ENCODE peak calls at places on chromosomes 1 and 21, in eight cellular contexts. One of them, this sample, is unnamed.

GRCh38 chr1:173016409-173016808 is 34.3 kb downstream of the TNFSF18 start:
- DNase-seq in GM23248: no peak
- DNase-seq in esophagus squamous epithelium: no peak
- DNase-seq in A549: no peak
- DNase-seq in BJ: no peak
- DNase-seq in fibroblast of pulmonary artery: no peak
- DNase-seq in CD8-positive, alpha-beta T cell: no peak
- DNase-seq in foreskin fibroblast: no peak
- DNase-seq in this sample: no peak

GRCh38 chr1:232678185-232678886 is 48.4 kb upstream of the SIPA1L2 start:
- DNase-seq in esophagus squamous epithelium: no peak
- DNase-seq in BJ: no peak
- DNase-seq in foreskin fibroblast: no peak
- DNase-seq in A549: peak
- DNase-seq in CD8-positive, alpha-beta T cell: no peak
- DNase-seq in GM23248: no peak
- DNase-seq in fibroblast of pulmonary artery: no peak
- DNase-seq in this sample: peak

GRCh38 chr1:109927908-109928307 is 17.3 kb downstream of the CSF1 start:
- DNase-seq in esophagus squamous epithelium: no peak
- DNase-seq in fibroblast of pulmonary artery: peak
- DNase-seq in A549: peak
- DNase-seq in foreskin fibroblast: peak
- DNase-seq in CD8-positive, alpha-beta T cell: no peak
- DNase-seq in GM23248: peak
- DNase-seq in BJ: no peak
- DNase-seq in this sample: no peak

GRCh38 chr1:145926706-145927072 is 595 bp downstream of the RBM8A start:
- DNase-seq in CD8-positive, alpha-beta T cell: peak
- DNase-seq in fibroblast of pulmonary artery: no peak
- DNase-seq in BJ: no peak
- DNase-seq in A549: no peak
- DNase-seq in GM23248: peak
- DNase-seq in esophagus squamous epithelium: no peak
- DNase-seq in foreskin fibroblast: no peak
- DNase-seq in this sample: no peak

GRCh38 chr1:94622757-94623156 is 81.2 kb upstream of the F3 start:
- DNase-seq in A549: peak
- DNase-seq in foreskin fibroblast: peak
- DNase-seq in esophagus squamous epithelium: no peak
- DNase-seq in fibroblast of pulmonary artery: peak
- DNase-seq in GM23248: peak
- DNase-seq in BJ: no peak
- DNase-seq in CD8-positive, alpha-beta T cell: no peak
- DNase-seq in this sample: peak

GRCh38 chr1:41446851-41447610 is 37.5 kb downstream of the EDN2 start:
- DNase-seq in CD8-positive, alpha-beta T cell: no peak
- DNase-seq in GM23248: no peak
- DNase-seq in fibroblast of pulmonary artery: no peak
- DNase-seq in A549: no peak
- DNase-seq in BJ: no peak
- DNase-seq in foreskin fibroblast: no peak
- DNase-seq in esophagus squamous epithelium: no peak
- DNase-seq in this sample: no peak

GRCh38 chr1:234495231-234495990 is 16.4 kb upstream of the TARBP1 start:
- DNase-seq in CD8-positive, alpha-beta T cell: no peak
- DNase-seq in A549: peak
- DNase-seq in fibroblast of pulmonary artery: peak
- DNase-seq in BJ: peak
- DNase-seq in foreskin fibroblast: peak
- DNase-seq in GM23248: peak
- DNase-seq in esophagus squamous epithelium: no peak
- DNase-seq in this sample: peak

GRCh38 chr1:36323636-36324321 is at the start of gene EVA1B:
- DNase-seq in CD8-positive, alpha-beta T cell: peak
- DNase-seq in BJ: peak
- DNase-seq in GM23248: peak
- DNase-seq in fibroblast of pulmonary artery: peak
- DNase-seq in A549: peak
- DNase-seq in foreskin fibroblast: peak
- DNase-seq in esophagus squamous epithelium: no peak
- DNase-seq in this sample: peak

GRCh38 chr1:241934181-241934815 is 23.3 kb upstream of the BECN2 start:
- DNase-seq in BJ: peak
- DNase-seq in CD8-positive, alpha-beta T cell: no peak
- DNase-seq in GM23248: peak
- DNase-seq in A549: no peak
- DNase-seq in fibroblast of pulmonary artery: peak
- DNase-seq in esophagus squamous epithelium: no peak
- DNase-seq in foreskin fibroblast: peak
- DNase-seq in this sample: peak

GRCh38 chr1:7302873-7303272 is 468.2 kb upstream of the VAMP3 start:
- DNase-seq in A549: peak
- DNase-seq in BJ: no peak
- DNase-seq in GM23248: no peak
- DNase-seq in foreskin fibroblast: peak
- DNase-seq in esophagus squamous epithelium: no peak
- DNase-seq in fibroblast of pulmonary artery: no peak
- DNase-seq in CD8-positive, alpha-beta T cell: no peak
- DNase-seq in this sample: no peak

GRCh38 chr21:33332143-33332542 is 7.4 kb downstream of the IFNAR1 start:
- DNase-seq in GM23248: no peak
- DNase-seq in fibroblast of pulmonary artery: no peak
- DNase-seq in foreskin fibroblast: no peak
- DNase-seq in esophagus squamous epithelium: no peak
- DNase-seq in BJ: no peak
- DNase-seq in A549: no peak
- DNase-seq in CD8-positive, alpha-beta T cell: no peak
- DNase-seq in this sample: no peak

GRCh38 chr1:50060279-50060678 is 36.5 kb upstream of the AGBL4 start:
- DNase-seq in CD8-positive, alpha-beta T cell: no peak
- DNase-seq in GM23248: peak
- DNase-seq in BJ: no peak
- DNase-seq in foreskin fibroblast: peak
- DNase-seq in A549: no peak
- DNase-seq in esophagus squamous epithelium: no peak
- DNase-seq in fibroblast of pulmonary artery: no peak
- DNase-seq in this sample: peak

GRCh38 chr1:243917177-243917862 is 67.3 kb upstream of the AKT3 start:
- DNase-seq in GM23248: peak
- DNase-seq in foreskin fibroblast: peak
- DNase-seq in CD8-positive, alpha-beta T cell: peak
- DNase-seq in BJ: peak
- DNase-seq in esophagus squamous epithelium: no peak
- DNase-seq in A549: peak
- DNase-seq in fibroblast of pulmonary artery: peak
- DNase-seq in this sample: peak

GRCh38 chr1:62707746-62708123 is 19.5 kb upstream of the DOCK7 start:
- DNase-seq in esophagus squamous epithelium: no peak
- DNase-seq in BJ: no peak
- DNase-seq in fibroblast of pulmonary artery: no peak
- DNase-seq in foreskin fibroblast: no peak
- DNase-seq in GM23248: no peak
- DNase-seq in A549: no peak
- DNase-seq in CD8-positive, alpha-beta T cell: no peak
- DNase-seq in this sample: no peak

GRCh38 chr1:54460861-54461382 is 54.7 kb upstream of the SSBP3 start:
- DNase-seq in GM23248: no peak
- DNase-seq in foreskin fibroblast: no peak
- DNase-seq in fibroblast of pulmonary artery: no peak
- DNase-seq in BJ: no peak
- DNase-seq in esophagus squamous epithelium: no peak
- DNase-seq in CD8-positive, alpha-beta T cell: no peak
- DNase-seq in A549: no peak
- DNase-seq in this sample: no peak

GRCh38 chr1:12610305-12610935 is 7.6 kb downstream of the DHRS3 start:
- DNase-seq in fibroblast of pulmonary artery: peak
- DNase-seq in A549: no peak
- DNase-seq in BJ: no peak
- DNase-seq in esophagus squamous epithelium: no peak
- DNase-seq in foreskin fibroblast: peak
- DNase-seq in GM23248: peak
- DNase-seq in CD8-positive, alpha-beta T cell: no peak
- DNase-seq in this sample: peak

GRCh38 chr1:32201011-32201855 is 838 bp downstream of the CCDC28B start:
- DNase-seq in fibroblast of pulmonary artery: peak
- DNase-seq in CD8-positive, alpha-beta T cell: peak
- DNase-seq in GM23248: peak
- DNase-seq in A549: no peak
- DNase-seq in BJ: no peak
- DNase-seq in esophagus squamous epithelium: peak
- DNase-seq in foreskin fibroblast: peak
- DNase-seq in this sample: peak

GRCh38 chr1:116368241-116368640 is 4.8 kb upstream of the ATP1A1 start:
- DNase-seq in GM23248: no peak
- DNase-seq in A549: no peak
- DNase-seq in fibroblast of pulmonary artery: no peak
- DNase-seq in esophagus squamous epithelium: no peak
- DNase-seq in BJ: no peak
- DNase-seq in foreskin fibroblast: no peak
- DNase-seq in CD8-positive, alpha-beta T cell: no peak
- DNase-seq in this sample: no peak

GRCh38 chr1:186783193-186783592 is 45.6 kb upstream of the PLA2G4A start:
- DNase-seq in fibroblast of pulmonary artery: no peak
- DNase-seq in foreskin fibroblast: no peak
- DNase-seq in esophagus squamous epithelium: no peak
- DNase-seq in BJ: no peak
- DNase-seq in A549: no peak
- DNase-seq in CD8-positive, alpha-beta T cell: no peak
- DNase-seq in GM23248: no peak
- DNase-seq in this sample: no peak

GRCh38 chr1:147676306-147677085 is 6.2 kb upstream of the ACP6 start:
- DNase-seq in fibroblast of pulmonary artery: peak
- DNase-seq in CD8-positive, alpha-beta T cell: no peak
- DNase-seq in GM23248: peak
- DNase-seq in A549: peak
- DNase-seq in esophagus squamous epithelium: no peak
- DNase-seq in foreskin fibroblast: peak
- DNase-seq in BJ: no peak
- DNase-seq in this sample: peak

GRCh38 chr1:56250809-56251208 is 328.6 kb downstream of the PLPP3 start:
- DNase-seq in CD8-positive, alpha-beta T cell: no peak
- DNase-seq in esophagus squamous epithelium: no peak
- DNase-seq in fibroblast of pulmonary artery: no peak
- DNase-seq in BJ: no peak
- DNase-seq in GM23248: no peak
- DNase-seq in A549: no peak
- DNase-seq in foreskin fibroblast: no peak
- DNase-seq in this sample: no peak

GRCh38 chr1:168116327-168116799 is 20.4 kb downstream of the GPR161 start:
- DNase-seq in A549: no peak
- DNase-seq in foreskin fibroblast: no peak
- DNase-seq in GM23248: no peak
- DNase-seq in CD8-positive, alpha-beta T cell: no peak
- DNase-seq in esophagus squamous epithelium: no peak
- DNase-seq in BJ: no peak
- DNase-seq in fibroblast of pulmonary artery: no peak
- DNase-seq in this sample: peak

GRCh38 chr1:7526196-7526866 is 244.8 kb upstream of the VAMP3 start:
- DNase-seq in GM23248: peak
- DNase-seq in esophagus squamous epithelium: no peak
- DNase-seq in CD8-positive, alpha-beta T cell: no peak
- DNase-seq in A549: no peak
- DNase-seq in foreskin fibroblast: no peak
- DNase-seq in BJ: no peak
- DNase-seq in fibroblast of pulmonary artery: no peak
- DNase-seq in this sample: peak

GRCh38 chr1:155967410-155968400 is 10.6 kb downstream of the ARHGEF2 start:
- DNase-seq in esophagus squamous epithelium: no peak
- DNase-seq in fibroblast of pulmonary artery: peak
- DNase-seq in BJ: no peak
- DNase-seq in CD8-positive, alpha-beta T cell: peak
- DNase-seq in foreskin fibroblast: no peak
- DNase-seq in GM23248: no peak
- DNase-seq in A549: no peak
- DNase-seq in this sample: no peak
- H3K4me3 ChIP-seq in esophagus squamous epithelium: no peak
- H3K4me3 ChIP-seq in fibroblast of pulmonary artery: no peak
- H3K4me3 ChIP-seq in BJ: no peak
- H3K4me3 ChIP-seq in CD8-positive, alpha-beta T cell: peak
- H3K4me3 ChIP-seq in foreskin fibroblast: no peak
- H3K4me3 ChIP-seq in GM23248: no peak
- H3K4me3 ChIP-seq in A549: no peak
- H3K4me3 ChIP-seq in this sample: no peak

GRCh38 chr1:153881764-153882163 is 41.0 kb downstream of the GATAD2B start:
- DNase-seq in GM23248: peak
- DNase-seq in BJ: no peak
- DNase-seq in esophagus squamous epithelium: no peak
- DNase-seq in CD8-positive, alpha-beta T cell: no peak
- DNase-seq in fibroblast of pulmonary artery: peak
- DNase-seq in foreskin fibroblast: peak
- DNase-seq in A549: no peak
- DNase-seq in this sample: no peak
- H3K4me3 ChIP-seq in GM23248: peak
- H3K4me3 ChIP-seq in BJ: peak
- H3K4me3 ChIP-seq in esophagus squamous epithelium: no peak
- H3K4me3 ChIP-seq in CD8-positive, alpha-beta T cell: no peak
- H3K4me3 ChIP-seq in fibroblast of pulmonary artery: peak
- H3K4me3 ChIP-seq in foreskin fibroblast: peak
- H3K4me3 ChIP-seq in A549: no peak
- H3K4me3 ChIP-seq in this sample: no peak

GRCh38 chr1:197544553-197544952 is 230.7 kb downstream of the DENND1B start:
- DNase-seq in esophagus squamous epithelium: no peak
- DNase-seq in A549: no peak
- DNase-seq in fibroblast of pulmonary artery: no peak
- DNase-seq in foreskin fibroblast: no peak
- DNase-seq in CD8-positive, alpha-beta T cell: no peak
- DNase-seq in BJ: no peak
- DNase-seq in GM23248: no peak
- DNase-seq in this sample: no peak
- H3K4me3 ChIP-seq in esophagus squamous epithelium: no peak
- H3K4me3 ChIP-seq in A549: no peak
- H3K4me3 ChIP-seq in fibroblast of pulmonary artery: no peak
- H3K4me3 ChIP-seq in foreskin fibroblast: no peak
- H3K4me3 ChIP-seq in CD8-positive, alpha-beta T cell: no peak
- H3K4me3 ChIP-seq in BJ: no peak
- H3K4me3 ChIP-seq in GM23248: no peak
- H3K4me3 ChIP-seq in this sample: no peak

DNA sequence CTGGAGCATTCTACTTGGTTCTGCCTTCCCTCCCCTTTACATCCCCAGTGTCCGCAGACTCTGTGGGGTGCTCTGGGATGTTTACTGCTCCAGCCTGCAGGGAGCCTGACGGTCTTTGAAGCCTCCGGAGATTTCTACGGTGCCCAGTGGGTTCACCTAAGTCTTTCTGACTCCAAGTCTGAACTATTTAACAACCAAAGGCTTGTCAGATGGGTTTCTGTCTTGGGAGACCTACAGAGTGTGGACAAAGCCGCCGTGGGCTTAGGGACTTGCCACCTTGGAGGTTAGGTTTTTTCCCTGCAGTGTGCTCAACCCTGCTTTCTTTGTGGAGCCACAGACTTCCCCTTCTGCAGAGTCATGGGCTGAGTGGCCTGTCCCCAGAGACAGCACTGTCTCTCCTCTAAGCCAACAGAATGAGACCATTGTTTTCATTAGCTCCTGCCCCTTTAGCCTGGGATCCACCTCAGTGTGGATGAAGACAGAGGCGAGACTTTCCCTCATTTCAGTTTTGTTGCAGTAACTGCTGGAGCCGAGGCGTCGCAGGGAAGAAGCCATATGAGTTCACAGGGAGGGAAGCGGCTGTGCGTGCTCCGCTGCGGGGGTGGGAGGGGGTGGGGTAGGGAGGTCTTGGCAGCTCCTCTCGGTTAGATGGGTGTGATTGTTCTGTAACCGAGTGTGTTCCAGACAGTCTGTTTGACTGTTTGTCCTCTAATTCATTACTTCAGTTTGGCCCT is 120.7 kb downstream of the CNIH3 start:
- DNase-seq in fibroblast of pulmonary artery: peak
- DNase-seq in BJ: no peak
- DNase-seq in CD8-positive, alpha-beta T cell: no peak
- DNase-seq in foreskin fibroblast: peak
- DNase-seq in GM23248: peak
- DNase-seq in esophagus squamous epithelium: no peak
- DNase-seq in A549: no peak
- DNase-seq in this sample: no peak
- H3K4me3 ChIP-seq in fibroblast of pulmonary artery: no peak
- H3K4me3 ChIP-seq in BJ: no peak
- H3K4me3 ChIP-seq in CD8-positive, alpha-beta T cell: no peak
- H3K4me3 ChIP-seq in foreskin fibroblast: no peak
- H3K4me3 ChIP-seq in GM23248: peak
- H3K4me3 ChIP-seq in esophagus squamous epithelium: no peak
- H3K4me3 ChIP-seq in A549: no peak
- H3K4me3 ChIP-seq in this sample: no peak